ENCODE peak calls at places on chromosomes 2 and 18, in four cellular contexts. B is stomach, Z is sigmoid colon, N is NB4. F is an unnamed sample.

GRCh38 chr2:70043252-70043875 is 43.9 kb upstream of the PCBP1 start:
- DNase-seq in B (peak; percentile 35), Z (no peak), N (peak; percentile 85), F (no peak)

GRCh38 chr2:239287461-239287860 is 113.4 kb downstream of the HDAC4 start:
- DNase-seq in Z (peak; percentile 28), N (no peak), B (no peak), F (no peak)

GRCh38 chr2:101337877-101338276 is 29.4 kb upstream of the RNF149 start:
- DNase-seq in B (no peak), Z (no peak), N (no peak), F (no peak)

GRCh38 chr2:108813732-108814131 is 27.2 kb downstream of the CCDC138 start:
- DNase-seq in N (no peak), B (no peak), Z (no peak), F (no peak)

GRCh38 chr18:73884868-73885267 is 262.8 kb downstream of the FBXO15 start:
- DNase-seq in Z (no peak), B (no peak), N (no peak), F (no peak)

GRCh38 chr18:4430836-4431235 is 24.3 kb downstream of the DLGAP1 start:
- DNase-seq in N (no peak), Z (no peak), B (no peak), F (no peak)

GRCh38 chr2:240644171-240644651 is 18.9 kb downstream of the GPR35 start:
- DNase-seq in B (peak; percentile 11), Z (peak; percentile 54), N (no peak), F (no peak)

GRCh38 chr18:35376393-35376741 is 770 bp downstream of the ZNF396 start:
- DNase-seq in Z (no peak), B (peak; percentile 50), N (peak; percentile 74), F (peak; percentile 45)

GRCh38 chr18:56575819-56576663 is 62.4 kb downstream of the TXNL1 start:
- DNase-seq in N (peak; percentile 55), B (no peak), Z (no peak), F (peak; percentile 41)

GRCh38 chr2:11833601-11834000 is 87.2 kb downstream of the LPIN1 start:
- DNase-seq in Z (no peak), B (no peak), N (peak; percentile 66), F (no peak)

GRCh38 chr18:67001052-67001451 is 397.2 kb upstream of the CDH19 start:
- DNase-seq in B (no peak), Z (no peak), N (no peak), F (no peak)

GRCh38 chr2:43088148-43089073 is 138.0 kb downstream of the ZFP36L2 start:
- DNase-seq in N (no peak), Z (peak; percentile 66), B (no peak), F (no peak)

GRCh38 chr18:13446581-13447470 is 228.3 kb downstream of the LDLRAD4 start:
- DNase-seq in B (no peak), N (no peak), Z (no peak), F (no peak)

GRCh38 chr2:218876562-218877219 is 4.0 kb upstream of the WNT10A start:
- DNase-seq in B (peak; percentile 75), N (peak; percentile 74), Z (peak; percentile 78), F (peak; percentile 73)

GRCh38 chr18:13288509-13289138 is 70.1 kb downstream of the LDLRAD4 start:
- DNase-seq in B (no peak), N (no peak), Z (no peak), F (no peak)

GRCh38 chr2:135963841-135964240 is 21.6 kb downstream of the DARS1 start:
- DNase-seq in N (no peak), Z (no peak), B (no peak), F (no peak)

GRCh38 chr18:44856157-44856556 is 175.5 kb downstream of the SETBP1 start:
- DNase-seq in N (no peak), Z (no peak), B (no peak), F (no peak)

GRCh38 chr18:75141166-75141565 is 67.8 kb downstream of the PTGR3 start:
- DNase-seq in N (no peak), Z (no peak), B (no peak), F (no peak)

GRCh38 chr2:109473006-109473380 is 140.8 kb downstream of the SEPTIN10 start:
- DNase-seq in Z (no peak), N (no peak), B (no peak), F (no peak)

GRCh38 chr2:231923951-231924888 is 2.0 kb downstream of the NPPC start:
- DNase-seq in N (no peak), Z (peak; percentile 33), B (no peak), F (no peak)

GRCh38 chr2:38515155-38516074 is 87.3 kb downstream of the HNRNPLL start:
- DNase-seq in B (peak; percentile 36), Z (peak; percentile 94), N (peak; percentile 87), F (peak; percentile 18)

GRCh38 chr2:178825183-178825582 is 18.0 kb upstream of the TTN start:
- DNase-seq in N (no peak), B (no peak), Z (no peak), F (no peak)

GRCh38 chr2:233059547-233059796 is 670 bp upstream of the INPP5D start:
- DNase-seq in Z (peak; percentile 59), B (no peak), N (no peak), F (no peak)

GRCh38 chr2:64608867-64609228 is 44.9 kb downstream of the SERTAD2 start:
- DNase-seq in B (no peak), Z (peak; percentile 67), N (peak; percentile 21), F (no peak)
- TF ChIP-seq POLR2A in B (no peak), Z (no peak), N (no peak), F (no peak)

GRCh38 chr2:25341753-25342371 is at the start of gene DNMT3A:
- DNase-seq in N (peak; percentile 80), Z (peak; percentile 88), B (peak; percentile 74), F (peak; percentile 82)
- TF ChIP-seq POLR2A in N (no peak), Z (no peak), B (no peak), F (no peak)

GRCh38 chr2:32632089-32632488 is 4.2 kb downstream of the TTC27 start:
- DNase-seq in Z (no peak), B (no peak), N (peak; percentile 39), F (peak; percentile 70)

GRCh38 chr2:32626591-32627221 is 1.1 kb upstream of the TTC27 start:
- DNase-seq in N (no peak), B (no peak), Z (no peak), F (no peak)

GRCh38 chr2:32627441-32627900 is 379 bp upstream of the TTC27 start:
- DNase-seq in Z (peak; percentile 76), N (no peak), B (peak; percentile 37), F (no peak)

GRCh38 chr2:32624813-32625212 is 3.0 kb upstream of the TTC27 start:
- DNase-seq in B (no peak), Z (no peak), N (no peak), F (no peak)

DNA sequence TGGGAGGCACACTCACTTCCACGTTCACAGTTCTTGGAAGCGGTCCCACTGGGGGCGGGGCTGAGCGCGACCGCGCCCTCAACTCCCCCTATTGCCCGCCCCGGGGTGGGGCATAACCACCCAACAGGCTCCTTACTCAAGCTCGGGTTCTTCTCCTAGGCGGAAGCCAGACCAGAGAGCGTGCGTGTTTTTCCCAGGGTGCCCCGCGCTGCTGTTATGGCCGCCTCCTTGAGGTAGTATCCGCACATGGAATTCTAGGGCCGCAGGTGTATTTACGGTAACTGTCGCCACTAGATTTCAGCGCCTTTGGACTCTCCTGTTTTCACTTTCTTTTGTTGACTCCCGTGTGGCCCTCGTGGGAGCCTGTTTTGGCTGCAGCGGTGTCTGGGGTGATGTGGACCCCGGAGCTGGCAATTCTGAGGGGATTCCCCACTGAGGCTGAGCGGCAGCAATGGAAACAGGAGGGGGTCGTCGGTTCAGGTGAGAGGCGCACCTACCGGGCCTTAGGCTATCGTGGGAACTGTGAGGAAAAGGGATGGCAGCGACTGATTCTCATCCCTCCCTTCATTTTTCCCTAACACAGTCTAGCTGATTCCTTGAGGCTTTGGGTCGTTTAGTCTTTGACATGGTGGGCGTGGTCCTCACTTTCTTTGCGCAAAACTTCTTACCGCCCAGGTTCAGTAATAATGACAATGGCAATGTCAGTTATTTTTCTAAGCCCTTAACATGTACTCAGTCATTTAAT is at the start of gene TTC27:
- DNase-seq in Z (peak; percentile 97), B (peak; percentile 96), N (peak; percentile 97), F (peak; percentile 97)
- TF ChIP-seq POLR2A in Z (no peak), B (no peak), N (peak; percentile 47), F (peak; percentile 67)

DNA sequence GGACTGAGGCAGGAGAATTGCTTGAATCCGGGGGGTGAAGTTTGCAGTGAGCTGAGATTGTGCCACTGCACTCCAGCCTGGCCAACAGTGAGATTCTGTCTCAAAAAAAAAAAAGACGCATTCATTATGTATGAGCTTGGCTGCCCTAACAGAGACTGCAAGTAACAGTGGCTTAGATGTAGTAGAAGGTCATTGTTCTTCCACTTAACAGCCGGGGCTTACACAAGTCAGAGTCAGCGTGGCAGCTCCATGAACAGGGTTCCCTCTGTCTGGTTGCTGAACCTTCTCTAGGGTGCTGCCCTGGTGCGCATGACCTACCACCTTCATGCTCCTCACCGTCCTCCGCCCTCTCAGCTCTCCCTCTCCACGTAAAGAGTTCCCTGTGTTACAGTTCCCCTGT is 49.1 kb upstream of the IGFBP2 start:
- DNase-seq in B (no peak), Z (no peak), N (no peak), F (no peak)
- TF ChIP-seq POLR2A in B (no peak), Z (no peak), N (no peak), F (no peak)

GRCh38 chr2:20447437-20448245 is 767 bp downstream of the RHOB start:
- DNase-seq in B (peak; percentile 57), Z (peak; percentile 86), N (peak; percentile 39), F (peak; percentile 62)
- TF ChIP-seq POLR2A in B (peak; percentile 51), Z (peak; percentile 55), N (no peak), F (no peak)

DNA sequence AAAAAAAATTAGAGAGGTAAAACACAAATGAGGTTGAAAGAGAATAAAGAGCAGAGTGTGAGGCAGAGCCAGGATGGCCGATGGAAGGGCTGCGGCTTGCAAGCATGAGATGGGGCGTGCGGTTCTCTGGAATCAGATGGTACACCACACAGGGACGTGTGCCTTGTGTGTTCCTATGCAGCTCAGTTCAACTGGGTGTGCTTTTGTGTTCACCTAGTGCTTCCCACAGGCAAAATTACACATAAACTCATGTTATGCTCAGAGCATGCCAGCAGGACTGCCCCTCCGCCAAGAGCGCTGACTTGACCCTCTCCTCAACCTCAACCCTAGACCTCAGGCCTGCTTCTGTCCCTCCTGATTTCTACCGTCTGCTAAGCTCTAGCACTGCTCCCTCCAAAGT is 24.4 kb downstream of the STARD7 start:
- DNase-seq in Z (no peak), N (no peak), B (no peak), F (no peak)
- TF ChIP-seq POLR2A in Z (no peak), N (no peak), B (no peak), F (no peak)

DNA sequence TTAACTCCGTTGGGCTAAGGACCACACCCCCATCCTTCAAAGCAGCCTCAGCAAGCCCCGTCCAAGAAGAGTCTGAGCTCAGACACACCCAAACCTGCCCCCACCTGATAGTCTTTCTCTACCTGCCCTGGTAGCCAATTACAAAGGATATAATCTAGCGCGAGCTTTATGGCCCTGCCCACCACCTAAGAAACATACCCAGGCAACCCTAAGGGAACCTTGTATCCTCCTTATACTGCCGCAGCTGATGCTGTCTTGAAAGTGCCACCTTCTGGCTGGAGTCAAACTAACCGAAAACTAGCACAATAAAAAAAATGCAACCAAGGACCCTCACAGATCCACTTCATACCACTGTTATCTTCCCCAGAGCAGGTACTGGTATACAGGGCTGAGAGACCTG is 628.3 kb upstream of the REG3G start:
- DNase-seq in N (no peak), B (no peak), Z (no peak), F (no peak)
- TF ChIP-seq POLR2A in N (no peak), B (no peak), Z (no peak), F (no peak)

GRCh38 chr18:49970288-49970687 is 157.0 kb upstream of the ACAA2 start:
- DNase-seq in B (no peak), Z (no peak), N (no peak), F (no peak)
- TF ChIP-seq POLR2A in B (no peak), Z (no peak), N (no peak), F (no peak)

F was measured in erythroblast.